ENCODE peak calls at places on chromosomes 1 and 21, in six cellular contexts. M is cardiac muscle cell, L is colonic mucosa, O is thyroid gland, J is GM06990, H is fibroblast of lung. R is an unnamed sample.

GRCh38 chr21:46532080-46532479 is 72.8 kb downstream of the S100B start:
- DNase-seq in O (no peak), M (no peak), L (no peak), J (no peak), H (no peak), R (no peak)

GRCh38 chr1:240946926-240947325 is 335.0 kb upstream of the GREM2 start:
- DNase-seq in L (peak; percentile 61), M (peak; percentile 61), J (no peak), H (peak; percentile 40), O (no peak), R (peak; percentile 67)

GRCh38 chr1:230858918-230859819 is 9.2 kb downstream of the C1orf198 start:
- DNase-seq in M (no peak), J (no peak), H (peak; percentile 94), O (no peak), L (no peak), R (no peak)

GRCh38 chr1:27525296-27526271 is 35.6 kb upstream of the WASF2 start:
- DNase-seq in O (peak; percentile 54), L (peak; percentile 72), J (peak; percentile 76), M (peak; percentile 96), H (no peak), R (peak; percentile 52)

GRCh38 chr1:4653796-4654715 is at the start of gene AJAP1:
- DNase-seq in M (no peak), J (no peak), L (no peak), O (no peak), H (no peak), R (no peak)

GRCh38 chr1:70719164-70719563 is 308.1 kb downstream of the CTH start:
- DNase-seq in H (no peak), J (no peak), M (no peak), L (no peak), O (no peak), R (peak; percentile 86)

GRCh38 chr1:210883821-210884220 is 250.1 kb downstream of the KCNH1 start:
- DNase-seq in L (no peak), O (no peak), J (no peak), H (peak; percentile 94), M (no peak), R (no peak)

GRCh38 chr1:41783189-41783639 is 135.5 kb downstream of the HIVEP3 start:
- DNase-seq in M (no peak), O (no peak), L (no peak), H (peak; percentile 89), J (no peak), R (peak; percentile 70)

GRCh38 chr21:36048357-36048756 is 12.0 kb downstream of the SETD4 start:
- DNase-seq in O (no peak), M (no peak), J (no peak), H (no peak), L (no peak), R (no peak)

GRCh38 chr1:162228586-162228985 is 148.1 kb downstream of the SPATA46 start:
- DNase-seq in H (no peak), M (no peak), J (no peak), O (peak; percentile 29), L (no peak), R (no peak)

GRCh38 chr1:12712091-12712490 is 3.8 kb upstream of the AADACL3 start:
- DNase-seq in L (no peak), H (no peak), J (no peak), O (no peak), M (no peak), R (no peak)

GRCh38 chr1:88595355-88595754 is 88.7 kb upstream of the PKN2 start:
- DNase-seq in M (no peak), H (peak; percentile 29), O (no peak), L (no peak), J (no peak), R (peak; percentile 58)

GRCh38 chr1:153404086-153404635 is 12.2 kb upstream of the S100A7A start:
- DNase-seq in L (no peak), O (no peak), H (no peak), J (no peak), M (no peak), R (no peak)

GRCh38 chr1:153403421-153404085 is 12.7 kb upstream of the S100A8 start:
- DNase-seq in H (no peak), L (no peak), O (no peak), M (no peak), J (no peak), R (no peak)

GRCh38 chr1:153401461-153401860 is 10.6 kb upstream of the S100A8 start:
- DNase-seq in J (no peak), O (no peak), L (no peak), H (no peak), M (no peak), R (no peak)

GRCh38 chr1:153402226-153402625 is 11.4 kb upstream of the S100A8 start:
- DNase-seq in J (no peak), O (no peak), L (no peak), M (no peak), H (no peak), R (no peak)

DNA sequence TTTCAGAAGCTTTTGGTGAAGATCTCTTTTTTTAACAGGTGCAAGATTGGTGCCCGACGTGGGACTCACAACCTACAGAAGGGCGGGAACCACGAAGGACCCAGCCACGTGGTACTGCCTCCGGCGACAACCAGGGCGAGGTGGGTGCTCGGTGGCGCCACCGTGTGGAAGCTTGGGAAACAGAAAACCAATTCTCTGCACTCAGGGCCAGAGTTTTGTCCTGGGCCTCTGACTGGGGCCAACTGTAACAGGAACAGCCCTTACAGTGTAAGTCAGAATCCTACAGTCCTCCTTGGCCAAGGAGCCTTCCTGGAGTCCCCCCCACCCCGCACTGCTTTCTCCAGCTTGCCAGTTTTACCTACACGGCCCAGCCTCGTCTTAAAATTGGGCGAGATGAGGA is 11.6 kb upstream of the S100A7A start:
- DNase-seq in H (no peak), J (peak; percentile 34), L (peak; percentile 61), M (no peak), O (no peak), R (no peak)
- H3K4me3 ChIP-seq in H (no peak overlapping the region), J (no peak overlapping the region), L (no peak overlapping the region), M (no peak overlapping the region), O (no peak overlapping the region), R (no peak overlapping the region)

GRCh38 chr1:239657291-239657690 is 270.9 kb downstream of the CHRM3 start:
- DNase-seq in J (no peak), L (no peak), O (no peak), H (no peak), M (no peak), R (no peak)
- TF ChIP-seq CTCF in J (no peak), L (no peak), O (no peak), H (no peak), M (no peak), R (no peak)

GRCh38 chr1:234862944-234863515 is 253.1 kb upstream of the IRF2BP2 start:
- DNase-seq in M (no peak), H (peak; percentile 68), J (no peak), O (peak; percentile 93), L (peak; percentile 79), R (peak; percentile 48)
- H3K4me3 ChIP-seq in M (no peak overlapping the region), H (no peak overlapping the region), J (no peak overlapping the region), O (no peak overlapping the region), L (no peak overlapping the region), R (no peak overlapping the region)

GRCh38 chr1:91621360-91621759 is 120.7 kb downstream of the CDC7 start:
- DNase-seq in L (no peak), M (no peak), J (no peak), O (no peak), H (no peak), R (no peak)
- TF ChIP-seq CTCF in L (no peak), M (no peak), J (no peak), O (no peak), H (no peak), R (no peak)